ENCODE peak calls at places on chromosome 2, in six cellular contexts. One of them, this sample, is unnamed. For H3K4me1 and H3K27me3, the result is how much of the 10 kb centered on the place peaks cover.

GRCh38 chr2:177353084-177353483 is 39.5 kb upstream of the AGPS start:
- DNase-seq in transverse colon: no peak
- DNase-seq in heart right ventricle: peak
- DNase-seq in body of pancreas: peak
- DNase-seq in pancreas: no peak
- DNase-seq in right cardiac atrium: peak
- DNase-seq in this sample: no peak

GRCh38 chr2:18046017-18046416 is 167.6 kb downstream of the KCNS3 start:
- DNase-seq in transverse colon: no peak
- DNase-seq in heart right ventricle: no peak
- DNase-seq in body of pancreas: no peak
- DNase-seq in pancreas: no peak
- DNase-seq in right cardiac atrium: no peak
- DNase-seq in this sample: no peak

GRCh38 chr2:158104903-158105302 is 3.2 kb downstream of the UPP2 start:
- DNase-seq in transverse colon: no peak
- DNase-seq in heart right ventricle: no peak
- DNase-seq in body of pancreas: no peak
- DNase-seq in pancreas: no peak
- DNase-seq in right cardiac atrium: no peak
- DNase-seq in this sample: no peak

GRCh38 chr2:179861027-179861776 is at the start of gene ZNF385B:
- DNase-seq in transverse colon: peak
- DNase-seq in heart right ventricle: no peak
- DNase-seq in body of pancreas: peak
- DNase-seq in pancreas: no peak
- DNase-seq in right cardiac atrium: peak
- DNase-seq in this sample: no peak

GRCh38 chr2:23925702-23926288 is 1.1 kb downstream of the ATAD2B start:
- DNase-seq in transverse colon: peak
- DNase-seq in heart right ventricle: peak
- DNase-seq in body of pancreas: peak
- DNase-seq in pancreas: peak
- DNase-seq in right cardiac atrium: peak
- DNase-seq in this sample: peak

GRCh38 chr2:3343012-3343411 is 34.6 kb downstream of the EIPR1 start:
- DNase-seq in transverse colon: no peak
- DNase-seq in heart right ventricle: no peak
- DNase-seq in body of pancreas: no peak
- DNase-seq in pancreas: no peak
- DNase-seq in right cardiac atrium: no peak
- DNase-seq in this sample: no peak

GRCh38 chr2:203682688-203683130 is 23.7 kb upstream of the CD28 start:
- DNase-seq in transverse colon: no peak
- DNase-seq in heart right ventricle: peak
- DNase-seq in body of pancreas: no peak
- DNase-seq in pancreas: no peak
- DNase-seq in right cardiac atrium: peak
- DNase-seq in this sample: no peak

GRCh38 chr2:198710562-198710961 is 747.2 kb downstream of the SATB2 start:
- DNase-seq in transverse colon: no peak
- DNase-seq in heart right ventricle: no peak
- DNase-seq in body of pancreas: no peak
- DNase-seq in pancreas: no peak
- DNase-seq in right cardiac atrium: no peak
- DNase-seq in this sample: no peak

GRCh38 chr2:29829841-29830240 is 91.5 kb downstream of the ALK start:
- DNase-seq in transverse colon: no peak
- DNase-seq in heart right ventricle: no peak
- DNase-seq in body of pancreas: no peak
- DNase-seq in pancreas: no peak
- DNase-seq in right cardiac atrium: no peak
- DNase-seq in this sample: no peak

GRCh38 chr2:98803747-98804650 is 73.1 kb upstream of the MGAT4A start:
- DNase-seq in transverse colon: no peak
- DNase-seq in heart right ventricle: no peak
- DNase-seq in body of pancreas: peak
- DNase-seq in pancreas: no peak
- DNase-seq in right cardiac atrium: no peak
- DNase-seq in this sample: no peak

DNA sequence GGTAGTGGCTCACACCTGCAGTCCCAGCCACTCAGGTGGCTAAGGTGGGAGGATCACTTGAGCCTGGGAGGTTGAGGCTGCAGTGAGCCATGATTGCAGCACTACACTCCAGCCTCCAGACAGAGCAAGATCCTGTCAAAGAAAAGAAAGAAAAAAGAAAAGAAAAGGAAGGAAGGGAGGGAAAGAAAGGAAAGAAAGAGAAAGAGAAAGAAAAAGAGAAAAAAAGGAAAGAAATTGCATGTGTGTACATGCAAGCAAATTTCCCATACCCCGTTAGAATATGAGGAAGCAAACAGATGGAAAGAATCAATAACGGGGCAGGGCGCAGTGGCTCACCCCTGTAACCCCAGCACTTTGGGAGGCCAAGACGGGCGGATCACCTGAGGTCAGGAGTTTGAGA is 17.9 kb downstream of the TMEM127 start:
- DNase-seq in transverse colon: no peak
- DNase-seq in heart right ventricle: no peak
- DNase-seq in body of pancreas: no peak
- DNase-seq in pancreas: no peak
- DNase-seq in right cardiac atrium: no peak
- DNase-seq in this sample: no peak
- H3K4me1 ChIP-seq in transverse colon: under half
- H3K4me1 ChIP-seq in heart right ventricle: under half
- H3K4me1 ChIP-seq in body of pancreas: under half
- H3K4me1 ChIP-seq in pancreas: under half
- H3K4me1 ChIP-seq in right cardiac atrium: under half
- H3K4me1 ChIP-seq in this sample: under half

GRCh38 chr2:104854507-104855173 is 725 bp downstream of the POU3F3 start:
- DNase-seq in transverse colon: no peak
- DNase-seq in heart right ventricle: no peak
- DNase-seq in body of pancreas: no peak
- DNase-seq in pancreas: no peak
- DNase-seq in right cardiac atrium: no peak
- DNase-seq in this sample: no peak

GRCh38 chr2:104853926-104854506 is at the start of gene POU3F3:
- DNase-seq in transverse colon: peak
- DNase-seq in heart right ventricle: peak
- DNase-seq in body of pancreas: peak
- DNase-seq in pancreas: peak
- DNase-seq in right cardiac atrium: peak
- DNase-seq in this sample: peak

GRCh38 chr2:104851236-104852160 is 2.4 kb upstream of the POU3F3 start:
- DNase-seq in transverse colon: no peak
- DNase-seq in heart right ventricle: no peak
- DNase-seq in body of pancreas: no peak
- DNase-seq in pancreas: no peak
- DNase-seq in right cardiac atrium: no peak
- DNase-seq in this sample: no peak

GRCh38 chr2:104852161-104852689 is 1.7 kb upstream of the POU3F3 start:
- DNase-seq in transverse colon: no peak
- DNase-seq in heart right ventricle: no peak
- DNase-seq in body of pancreas: no peak
- DNase-seq in pancreas: no peak
- DNase-seq in right cardiac atrium: no peak
- DNase-seq in this sample: no peak

DNA sequence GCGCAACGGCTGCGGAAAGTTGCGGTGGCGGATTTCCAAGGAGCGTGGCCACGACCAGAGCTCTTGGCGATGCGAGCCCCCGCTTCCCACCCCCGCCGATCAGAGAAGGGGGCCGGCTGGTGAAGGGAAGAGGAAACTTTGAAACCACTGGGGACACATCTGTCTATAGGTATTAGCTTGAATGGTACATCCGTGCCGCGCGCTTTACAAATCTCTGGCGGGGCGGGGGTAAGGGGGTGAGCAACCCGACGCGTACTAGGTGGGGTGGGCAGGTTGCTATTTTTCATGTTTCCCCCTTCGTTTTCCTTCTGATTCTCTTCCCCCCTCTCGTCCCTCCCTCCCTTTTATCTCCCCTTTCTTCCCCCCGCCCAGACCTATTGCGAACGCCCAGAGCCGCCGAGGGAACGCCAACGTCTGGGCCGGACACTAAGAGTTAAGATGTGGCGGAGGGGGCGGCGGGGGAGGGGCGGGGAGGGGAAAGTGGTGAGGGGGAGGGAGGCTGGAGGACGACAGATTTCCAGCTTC is 452 bp upstream of the POU3F3 start:
- DNase-seq in transverse colon: no peak
- DNase-seq in heart right ventricle: no peak
- DNase-seq in body of pancreas: no peak
- DNase-seq in pancreas: no peak
- DNase-seq in right cardiac atrium: no peak
- DNase-seq in this sample: no peak
- H3K27me3 ChIP-seq in transverse colon: half or more
- H3K27me3 ChIP-seq in heart right ventricle: half or more
- H3K27me3 ChIP-seq in body of pancreas: half or more
- H3K27me3 ChIP-seq in pancreas: under half
- H3K27me3 ChIP-seq in right cardiac atrium: under half
- H3K27me3 ChIP-seq in this sample: under half

GRCh38 chr2:56537756-56538155 is 354.0 kb downstream of the CCDC85A start:
- DNase-seq in transverse colon: no peak
- DNase-seq in heart right ventricle: no peak
- DNase-seq in body of pancreas: no peak
- DNase-seq in pancreas: no peak
- DNase-seq in right cardiac atrium: no peak
- DNase-seq in this sample: no peak

GRCh38 chr2:56539618-56540017 is 355.8 kb downstream of the CCDC85A start:
- DNase-seq in transverse colon: no peak
- DNase-seq in heart right ventricle: no peak
- DNase-seq in body of pancreas: no peak
- DNase-seq in pancreas: no peak
- DNase-seq in right cardiac atrium: no peak
- DNase-seq in this sample: no peak

GRCh38 chr2:56531668-56532420 is 348.1 kb downstream of the CCDC85A start:
- DNase-seq in transverse colon: no peak
- DNase-seq in heart right ventricle: no peak
- DNase-seq in body of pancreas: no peak
- DNase-seq in pancreas: no peak
- DNase-seq in right cardiac atrium: no peak
- DNase-seq in this sample: no peak

GRCh38 chr2:56534321-56534720 is 350.5 kb downstream of the CCDC85A start:
- DNase-seq in transverse colon: no peak
- DNase-seq in heart right ventricle: no peak
- DNase-seq in body of pancreas: no peak
- DNase-seq in pancreas: no peak
- DNase-seq in right cardiac atrium: no peak
- DNase-seq in this sample: no peak
- H3K27ac ChIP-seq in transverse colon: no peak
- H3K27ac ChIP-seq in heart right ventricle: no peak
- H3K27ac ChIP-seq in body of pancreas: no peak
- H3K27ac ChIP-seq in pancreas: no peak
- H3K27ac ChIP-seq in right cardiac atrium: no peak
- H3K27ac ChIP-seq in this sample: no peak

GRCh38 chr2:28399946-28400345 is 7.3 kb downstream of the FOSL2 start:
- DNase-seq in transverse colon: no peak
- DNase-seq in heart right ventricle: no peak
- DNase-seq in body of pancreas: no peak
- DNase-seq in pancreas: no peak
- DNase-seq in right cardiac atrium: peak
- DNase-seq in this sample: no peak

GRCh38 chr2:28398101-28398834 is 5.6 kb downstream of the FOSL2 start:
- DNase-seq in transverse colon: no peak
- DNase-seq in heart right ventricle: no peak
- DNase-seq in body of pancreas: no peak
- DNase-seq in pancreas: no peak
- DNase-seq in right cardiac atrium: peak
- DNase-seq in this sample: no peak

GRCh38 chr2:28400921-28401320 is 8.3 kb downstream of the FOSL2 start:
- DNase-seq in transverse colon: no peak
- DNase-seq in heart right ventricle: no peak
- DNase-seq in body of pancreas: no peak
- DNase-seq in pancreas: no peak
- DNase-seq in right cardiac atrium: peak
- DNase-seq in this sample: no peak

GRCh38 chr2:28400434-28400833 is 7.8 kb downstream of the FOSL2 start:
- DNase-seq in transverse colon: no peak
- DNase-seq in heart right ventricle: no peak
- DNase-seq in body of pancreas: no peak
- DNase-seq in pancreas: no peak
- DNase-seq in right cardiac atrium: peak
- DNase-seq in this sample: no peak

GRCh38 chr2:28399289-28399688 is 6.6 kb downstream of the FOSL2 start:
- DNase-seq in transverse colon: no peak
- DNase-seq in heart right ventricle: no peak
- DNase-seq in body of pancreas: no peak
- DNase-seq in pancreas: no peak
- DNase-seq in right cardiac atrium: peak
- DNase-seq in this sample: no peak
- H3K4me1 ChIP-seq in transverse colon: half or more
- H3K4me1 ChIP-seq in heart right ventricle: half or more
- H3K4me1 ChIP-seq in body of pancreas: half or more
- H3K4me1 ChIP-seq in pancreas: under half
- H3K4me1 ChIP-seq in right cardiac atrium: under half
- H3K4me1 ChIP-seq in this sample: under half

GRCh38 chr2:144516417-144516980 is 3.4 kb downstream of the ZEB2 start:
- DNase-seq in transverse colon: no peak
- DNase-seq in heart right ventricle: no peak
- DNase-seq in body of pancreas: no peak
- DNase-seq in pancreas: no peak
- DNase-seq in right cardiac atrium: peak
- DNase-seq in this sample: no peak
- H3K27me3 ChIP-seq in transverse colon: half or more
- H3K27me3 ChIP-seq in heart right ventricle: under half
- H3K27me3 ChIP-seq in body of pancreas: under half
- H3K27me3 ChIP-seq in pancreas: under half
- H3K27me3 ChIP-seq in right cardiac atrium: under half
- H3K27me3 ChIP-seq in this sample: under half

GRCh38 chr2:234991290-234991689 is 39.5 kb downstream of the SH3BP4 start:
- DNase-seq in transverse colon: no peak
- DNase-seq in heart right ventricle: no peak
- DNase-seq in body of pancreas: no peak
- DNase-seq in pancreas: no peak
- DNase-seq in right cardiac atrium: no peak
- DNase-seq in this sample: no peak
- H3K27ac ChIP-seq in transverse colon: no peak
- H3K27ac ChIP-seq in heart right ventricle: no peak
- H3K27ac ChIP-seq in body of pancreas: peak
- H3K27ac ChIP-seq in pancreas: no peak
- H3K27ac ChIP-seq in right cardiac atrium: no peak
- H3K27ac ChIP-seq in this sample: no peak